ENCODE peak calls at places on chromosomes 12 and 14, in seven cellular contexts. K is psoas muscle, W is mucosa of descending colon, H is OCI-LY7, L is lower leg skin, Y is cardiac fibroblast, I is fibroblast of pulmonary artery. E is an unnamed sample.

GRCh38 chr12:52351196-52352059 is 15.9 kb downstream of the KRT85 start:
- DNase-seq in K (no peak), W (no peak), H (no peak), L (no peak), Y (no peak), I (no peak), E (no peak)

GRCh38 chr12:131755305-131756113 is 44.6 kb downstream of the SFSWAP start:
- DNase-seq in K (no peak), W (no peak), H (peak), L (no peak), Y (peak), I (peak), E (no peak)

GRCh38 chr14:89469210-89470198 is 52.5 kb upstream of the FOXN3 start:
- DNase-seq in K (no peak), W (no peak), H (no peak), L (no peak), Y (no peak), I (no peak), E (no peak)

GRCh38 chr12:76259660-76260389 is 88.4 kb downstream of the BBS10 start:
- DNase-seq in K (no peak), W (no peak), H (peak), L (peak), Y (peak), I (peak), E (no peak)

GRCh38 chr12:32249701-32250270 is 143.1 kb downstream of the BICD1 start:
- DNase-seq in K (no peak), W (no peak), H (no peak), L (no peak), Y (no peak), I (no peak), E (no peak)

GRCh38 chr12:60981473-60981872 is 1278.7 kb upstream of the USP15 start:
- DNase-seq in K (no peak), W (no peak), H (no peak), L (no peak), Y (no peak), I (no peak), E (no peak)

GRCh38 chr14:23538785-23539184 is 12.8 kb downstream of the ZFHX2 start:
- DNase-seq in K (no peak), W (no peak), H (no peak), L (no peak), Y (peak), I (peak), E (no peak)

GRCh38 chr14:91289464-91289863 is 45.0 kb upstream of the GPR68 start:
- DNase-seq in K (no peak), W (no peak), H (no peak), L (no peak), Y (no peak), I (no peak), E (no peak)

GRCh38 chr12:109530301-109530685 is 43.0 kb downstream of the MMAB start:
- DNase-seq in K (no peak), W (no peak), H (no peak), L (no peak), Y (no peak), I (no peak), E (no peak)

GRCh38 chr14:32010561-32011188 is 66.4 kb upstream of the ARHGAP5 start:
- DNase-seq in K (no peak), W (no peak), H (no peak), L (no peak), Y (peak), I (no peak), E (no peak)

GRCh38 chr12:75884465-75884985 is 147.1 kb downstream of the PHLDA1 start:
- DNase-seq in K (no peak), W (no peak), H (no peak), L (no peak), Y (no peak), I (no peak), E (no peak)

GRCh38 chr12:132210223-132211055 is 66.2 kb downstream of the NOC4L start:
- DNase-seq in K (no peak), W (no peak), H (no peak), L (no peak), Y (no peak), I (no peak), E (no peak)

GRCh38 chr12:19695244-19696098 is 256.2 kb downstream of the AEBP2 start:
- DNase-seq in K (no peak), W (no peak), H (no peak), L (no peak), Y (peak), I (no peak), E (no peak)

GRCh38 chr14:84864582-84865271 is 665.2 kb upstream of the FLRT2 start:
- DNase-seq in K (no peak), W (no peak), H (no peak), L (no peak), Y (no peak), I (no peak), E (no peak)

GRCh38 chr12:120012067-120012621 is 23.1 kb downstream of the BICDL1 start:
- DNase-seq in K (no peak), W (no peak), H (peak), L (no peak), Y (peak), I (peak), E (no peak)

GRCh38 chr12:24852420-24852819 is 96.5 kb downstream of the BCAT1 start:
- DNase-seq in K (no peak), W (no peak), H (peak), L (no peak), Y (peak), I (peak), E (no peak)

GRCh38 chr12:105444050-105444808 is 113.7 kb downstream of the C12orf75 start:
- DNase-seq in K (no peak), W (no peak), H (no peak), L (no peak), Y (peak), I (peak), E (no peak)

GRCh38 chr12:46179693-46180452 is 89.0 kb downstream of the SLC38A1 start:
- DNase-seq in K (no peak), W (no peak), H (peak), L (no peak), Y (no peak), I (no peak), E (no peak)

GRCh38 chr14:77681196-77682157 is 26.3 kb downstream of the ALKBH1 start:
- DNase-seq in K (no peak), W (peak), H (no peak), L (no peak), Y (peak), I (peak), E (no peak)

GRCh38 chr12:42238240-42239140 is at the start of gene YAF2:
- DNase-seq in K (peak), W (peak), H (peak), L (peak), Y (peak), I (peak), E (peak)

GRCh38 chr12:27179399-27180214 is 64.5 kb upstream of the STK38L start:
- DNase-seq in K (no peak), W (no peak), H (no peak), L (peak), Y (peak), I (peak), E (no peak)

GRCh38 chr12:121365416-121366062 is 13.3 kb upstream of the ANAPC5 start:
- DNase-seq in K (no peak), W (no peak), H (no peak), L (no peak), Y (peak), I (no peak), E (no peak)

GRCh38 chr12:26629864-26630263 is 203.1 kb downstream of the ITPR2 start:
- DNase-seq in K (no peak), W (no peak), H (no peak), L (no peak), Y (peak), I (peak), E (no peak)

GRCh38 chr12:88591343-88591742 is 11.1 kb upstream of the KITLG start:
- DNase-seq in K (no peak), W (no peak), H (no peak), L (no peak), Y (no peak), I (no peak), E (no peak)

GRCh38 chr12:45379261-45379660 is 163.4 kb downstream of the ANO6 start:
- DNase-seq in K (no peak), W (no peak), H (no peak), L (no peak), Y (peak), I (peak), E (no peak)

DNA sequence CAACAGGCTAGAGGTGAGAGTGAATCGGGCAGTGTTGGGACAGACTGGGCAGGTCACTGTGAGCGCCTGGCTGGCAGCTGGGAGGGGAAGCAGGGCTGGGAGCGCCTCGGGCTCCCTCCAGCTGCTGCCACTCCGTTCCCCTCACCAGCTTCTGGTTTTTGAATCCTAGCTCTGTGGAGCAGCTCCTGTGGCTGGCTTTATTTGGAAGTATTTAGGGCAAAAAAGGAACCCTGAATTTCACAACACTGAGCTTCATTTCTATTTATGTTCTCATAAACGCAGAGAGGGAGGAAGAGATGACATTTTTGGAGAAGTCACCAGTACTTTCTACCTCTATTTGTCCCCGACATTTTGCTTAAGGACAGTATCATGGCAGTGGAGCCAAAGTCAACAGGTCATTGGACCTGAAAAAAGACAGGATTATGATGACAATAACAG is 63.9 kb upstream of the ACTN1 start:
- DNase-seq in K (peak), W (peak), H (no peak), L (peak), Y (no peak), I (peak), E (peak)
- H3K4me3 ChIP-seq in K (no peak), W (no peak), H (no peak), L (no peak), Y (no peak), I (no peak), E (peak)

GRCh38 chr12:202081-202731 is 11.8 kb downstream of the SLC6A12 start:
- DNase-seq in K (peak), W (no peak), H (no peak), L (no peak), Y (no peak), I (no peak), E (no peak)

GRCh38 chr12:204261-204678 is 9.7 kb downstream of the SLC6A12 start:
- DNase-seq in K (no peak), W (no peak), H (no peak), L (no peak), Y (no peak), I (no peak), E (no peak)

GRCh38 chr12:205026-205425 is 8.9 kb downstream of the SLC6A12 start:
- DNase-seq in K (no peak), W (no peak), H (no peak), L (no peak), Y (no peak), I (no peak), E (no peak)

GRCh38 chr12:203074-203461 is 10.9 kb downstream of the SLC6A12 start:
- DNase-seq in K (no peak), W (no peak), H (no peak), L (no peak), Y (no peak), I (no peak), E (no peak)

GRCh38 chr12:203462-204260 is 10.3 kb downstream of the SLC6A12 start:
- DNase-seq in K (peak), W (no peak), H (no peak), L (no peak), Y (no peak), I (no peak), E (no peak)
- TF ChIP-seq CTCF in K (peak), W (no peak), H (no peak), L (no peak), Y (no peak), I (no peak), E (no peak)

GRCh38 chr12:6823161-6824084 is 1.8 kb downstream of the GPR162 start:
- DNase-seq in K (no peak), W (peak), H (no peak), L (no peak), Y (no peak), I (no peak), E (no peak)

GRCh38 chr12:6820171-6820570 is 1.4 kb upstream of the GPR162 start:
- DNase-seq in K (no peak), W (no peak), H (no peak), L (no peak), Y (no peak), I (no peak), E (no peak)

GRCh38 chr12:6822461-6823135 is 977 bp downstream of the GPR162 start:
- DNase-seq in K (no peak), W (no peak), H (no peak), L (no peak), Y (no peak), I (no peak), E (no peak)

GRCh38 chr12:6821271-6821673 is 349 bp upstream of the GPR162 start:
- DNase-seq in K (peak), W (no peak), H (peak), L (peak), Y (peak), I (peak), E (no peak)

DNA sequence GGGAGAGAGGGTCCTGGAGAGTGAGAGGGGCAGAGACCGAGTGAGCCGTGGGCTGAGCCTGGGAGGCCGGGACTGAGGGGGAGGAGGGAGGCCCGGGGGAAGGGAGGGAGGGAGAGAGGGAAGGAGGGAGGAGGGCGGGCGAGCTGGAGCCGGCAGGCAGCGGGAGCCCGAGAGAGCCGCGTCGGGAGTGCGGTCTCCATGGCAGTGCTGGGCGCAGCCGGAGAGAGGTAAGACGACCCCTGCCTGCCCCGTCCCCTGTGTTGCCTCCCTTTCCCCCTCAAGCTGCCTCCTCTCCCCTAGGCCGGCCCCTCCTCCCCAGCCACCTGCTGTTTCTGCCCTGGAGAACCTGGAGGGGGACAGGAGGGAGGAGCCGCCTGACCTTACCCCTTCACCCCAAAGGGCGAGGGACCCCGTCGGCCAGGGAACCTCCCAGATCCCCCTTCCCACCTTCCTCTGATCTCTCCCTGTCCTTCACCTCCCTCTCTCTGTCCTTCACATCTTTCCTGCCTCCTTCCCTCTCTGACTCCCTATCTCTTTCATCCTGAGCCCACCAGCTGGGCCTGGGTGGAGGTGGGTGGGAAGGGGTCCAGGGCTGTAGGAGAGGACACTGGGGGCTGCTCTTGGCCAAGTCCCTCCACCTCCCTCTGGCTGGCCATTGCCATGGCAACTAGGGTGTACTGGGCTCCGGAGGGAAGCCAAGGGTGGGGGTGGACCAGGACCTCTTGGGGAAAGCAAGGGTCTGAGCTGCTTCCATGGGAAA is at the start of gene GPR162:
- DNase-seq in K (peak), W (peak), H (no peak), L (no peak), Y (peak), I (peak), E (no peak)
- H3K4me3 ChIP-seq in K (peak), W (no peak), H (no peak), L (peak), Y (peak), I (peak), E (peak)

GRCh38 chr12:47311514-47311913 is 231.8 kb upstream of the AMIGO2 start:
- DNase-seq in K (no peak), W (no peak), H (no peak), L (no peak), Y (no peak), I (no peak), E (no peak)
- TF ChIP-seq CTCF in K (no peak), W (no peak), H (no peak), L (no peak), Y (no peak), I (no peak), E (no peak)

GRCh38 chr12:94643585-94643984 is 6.8 kb downstream of the TMCC3 start:
- DNase-seq in K (no peak), W (no peak), H (no peak), L (no peak), Y (peak), I (no peak), E (no peak)
- H3K4me3 ChIP-seq in K (peak), W (no peak), H (no peak), L (no peak), Y (no peak), I (no peak), E (peak)

E was measured in coronary artery.